ENCODE peak calls at places on chromosomes 7 and 10, in nine cellular contexts. E, W, V, I, P, X, D, Y and H are unnamed samples.

GRCh38 chr10:99435986-99436633 is 5.7 kb upstream of the GOT1 start:
- DNase-seq in W (no peak), P (no peak), Y (no peak), I (no peak), V (peak; percentile 19), D (peak; percentile 53), E (peak; percentile 62), X (peak; percentile 48), H (no peak)

GRCh38 chr10:17126327-17126726 is 3.3 kb downstream of the CUBN start:
- DNase-seq in E (no peak), W (no peak), D (no peak), Y (no peak), V (no peak), P (no peak), I (no peak), X (no peak), H (no peak)

GRCh38 chr7:111756687-111757178 is 194.4 kb upstream of the IMMP2L start:
- DNase-seq in W (no peak), X (peak; percentile 75), E (no peak), P (peak; percentile 70), I (peak; percentile 64), V (peak; percentile 76), Y (peak; percentile 30), D (peak; percentile 46), H (no peak)

GRCh38 chr10:110137142-110137545 is 70.3 kb upstream of the MXI1 start:
- DNase-seq in I (no peak), Y (no peak), P (peak; percentile 38), E (peak; percentile 73), W (no peak), D (peak; percentile 77), V (peak; percentile 60), X (peak; percentile 70), H (no peak)

GRCh38 chr10:13184726-13185514 is 23.6 kb downstream of the MCM10 start:
- DNase-seq in X (no peak), I (peak; percentile 71), V (no peak), D (no peak), Y (no peak), P (no peak), E (no peak), W (no peak), H (no peak)

GRCh38 chr10:51083280-51083986 is 9.1 kb downstream of the PRKG1 start:
- DNase-seq in W (no peak), P (no peak), D (no peak), V (no peak), X (peak; percentile 36), E (peak; percentile 26), I (no peak), Y (no peak), H (no peak)

GRCh38 chr7:81791578-81792524 is 22.0 kb upstream of the HGF start:
- DNase-seq in Y (no peak), I (no peak), P (no peak), D (no peak), X (no peak), E (no peak), W (no peak), V (no peak), H (no peak)

GRCh38 chr7:48141551-48141950 is 29.7 kb upstream of the ABCA13 start:
- DNase-seq in D (no peak), E (no peak), P (no peak), X (no peak), Y (no peak), I (no peak), V (no peak), W (no peak), H (no peak)

GRCh38 chr10:120415709-120416330 is 41.2 kb upstream of the PLPP4 start:
- DNase-seq in E (no peak), P (peak; percentile 97), W (no peak), X (no peak), D (peak; percentile 96), V (peak; percentile 97), I (no peak), Y (no peak), H (no peak)

GRCh38 chr10:60944159-60944909 is at the start of gene RHOBTB1:
- DNase-seq in V (peak; percentile 85), P (peak; percentile 77), D (peak; percentile 88), X (peak; percentile 87), Y (peak; percentile 71), E (peak; percentile 88), I (peak; percentile 71), W (peak; percentile 83), H (peak; percentile 48)

GRCh38 chr10:43863859-43864591 is 215.3 kb upstream of the ZNF32 start:
- DNase-seq in I (no peak), D (peak; percentile 83), Y (peak; percentile 49), V (peak; percentile 93), P (peak; percentile 90), E (no peak), X (no peak), W (no peak), H (no peak)

GRCh38 chr10:46293832-46294640 is 7.2 kb downstream of the ANTXRL start:
- DNase-seq in X (no peak), W (peak; percentile 58), V (no peak), P (no peak), D (no peak), Y (no peak), E (no peak), I (peak; percentile 39), H (no peak)

GRCh38 chr7:105764506-105764905 is 111.9 kb downstream of the ATXN7L1 start:
- DNase-seq in D (no peak), W (no peak), Y (no peak), E (no peak), X (no peak), P (peak; percentile 17), V (peak; percentile 33), I (no peak), H (no peak)

GRCh38 chr10:132884691-132885271 is 57.6 kb downstream of the CFAP46 start:
- DNase-seq in Y (no peak), P (no peak), V (no peak), I (no peak), E (no peak), D (no peak), W (no peak), X (no peak), H (no peak)

GRCh38 chr7:68980011-68980410 is 618.3 kb upstream of the AUTS2 start:
- DNase-seq in D (peak; percentile 24), E (no peak), V (peak; percentile 66), P (peak; percentile 55), I (no peak), W (no peak), X (no peak), Y (no peak), H (no peak)

GRCh38 chr10:5584895-5585516 is 60.2 kb downstream of the CALML3 start:
- DNase-seq in D (peak; percentile 90), V (peak; percentile 98), X (no peak), P (peak; percentile 97), I (peak; percentile 36), W (no peak), E (no peak), Y (no peak), H (no peak)

GRCh38 chr7:99840136-99840869 is 12.5 kb downstream of the CYP3A43 start:
- DNase-seq in V (no peak), I (no peak), X (no peak), Y (no peak), D (no peak), P (no peak), W (no peak), E (no peak), H (no peak)

GRCh38 chr10:100997364-100998182 is 2.0 kb upstream of the LZTS2 start:
- DNase-seq in D (peak; percentile 71), I (peak; percentile 83), E (peak; percentile 84), V (peak; percentile 57), P (peak; percentile 37), X (peak; percentile 92), W (peak; percentile 90), Y (peak; percentile 90), H (no peak)

GRCh38 chr7:148463210-148463609 is 127.4 kb upstream of the C7orf33 start:
- DNase-seq in D (no peak), X (no peak), P (no peak), I (no peak), V (no peak), W (no peak), E (no peak), Y (no peak), H (no peak)

GRCh38 chr10:30840386-30841074 is 191.1 kb downstream of the ZNF438 start:
- DNase-seq in W (no peak), Y (no peak), E (no peak), X (no peak), I (no peak), D (peak; percentile 10), V (no peak), P (no peak), H (no peak)

GRCh38 chr10:44786451-44786850 is 124.7 kb upstream of the TMEM72 start:
- DNase-seq in Y (no peak), X (no peak), P (peak; percentile 100), E (no peak), W (no peak), D (peak; percentile 72), I (no peak), V (peak; percentile 99), H (no peak)

GRCh38 chr7:116598278-116598677 is 73.4 kb downstream of the CAV1 start:
- DNase-seq in P (no peak), I (no peak), X (peak; percentile 11), E (no peak), V (no peak), Y (no peak), W (peak; percentile 32), D (no peak), H (no peak)
- TF ChIP-seq CTCF in P (peak; percentile 13), I (no peak), X (peak; percentile 31), E (peak; percentile 44), V (no peak), Y (no peak), W (peak; percentile 67), D (peak; percentile 35), H (no peak)

DNA sequence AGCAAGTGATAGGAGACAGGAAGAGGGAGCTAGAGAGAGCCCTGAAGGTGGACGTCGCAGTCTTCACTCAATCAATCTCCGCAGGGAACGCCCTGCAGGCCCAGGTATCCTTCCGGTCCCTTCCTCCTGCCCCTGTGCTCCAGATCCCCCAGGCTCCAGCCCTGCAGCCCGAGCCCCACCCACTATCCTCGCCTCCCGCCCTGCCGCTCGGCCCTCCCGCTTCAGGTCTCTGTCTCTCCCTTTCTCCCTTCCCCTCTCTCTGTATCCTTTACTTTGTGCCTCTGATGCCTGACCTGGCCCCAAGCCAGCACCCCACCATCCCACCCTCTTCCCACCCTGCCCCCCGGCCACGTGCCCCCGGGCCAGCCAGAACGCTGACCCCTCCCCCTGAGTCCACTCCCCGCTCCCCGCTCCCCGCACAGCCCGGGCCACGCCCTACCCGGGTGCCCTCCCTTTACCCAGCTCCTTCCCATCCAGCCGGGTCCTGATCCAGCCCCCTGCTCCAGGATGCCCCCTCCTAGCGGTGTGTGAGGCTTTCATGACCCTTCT is 127.7 kb downstream of the UBE2H start:
- DNase-seq in W (peak; percentile 95), I (peak; percentile 67), E (peak; percentile 59), P (no peak), D (peak; percentile 63), V (peak; percentile 52), Y (peak; percentile 77), X (peak; percentile 90), H (peak; percentile 30)
- TF ChIP-seq CTCF in W (peak; percentile 73), I (no peak), E (peak; percentile 29), P (no peak), D (peak; percentile 48), V (peak; percentile 13), Y (no peak), X (peak; percentile 45), H (no peak)

GRCh38 chr7:151053091-151053490 is 4.6 kb downstream of the CDK5 start:
- DNase-seq in V (no peak), E (no peak), W (no peak), I (no peak), P (no peak), D (no peak), X (no peak), Y (no peak), H (no peak)
- TF ChIP-seq CTCF in V (no peak), E (no peak), W (no peak), I (no peak), P (no peak), D (no peak), X (no peak), Y (no peak), H (no peak)

GRCh38 chr7:49483142-49483541 is 290.3 kb upstream of the VWC2 start:
- DNase-seq in V (no peak), D (no peak), Y (peak; percentile 38), W (peak; percentile 15), X (peak; percentile 36), I (no peak), E (peak; percentile 16), P (no peak), H (no peak)
- TF ChIP-seq CTCF in V (no peak), D (no peak), Y (peak; percentile 16), W (no peak), X (peak; percentile 47), I (no peak), E (no peak), P (no peak), H (no peak)